ENCODE peak calls at places on chromosome 4, in eight cellular contexts. L, Q, M, K, D, X, H and U are unnamed samples. For H3K4me1, the result is how much of the 10 kb centered on the place peaks cover.

GRCh38 chr4:60805500-60806313 is 394.4 kb upstream of the ADGRL3 start:
- DNase-seq in L (no peak), Q (no peak), M (no peak), K (no peak), D (no peak), X (no peak), H (no peak), U (no peak)

GRCh38 chr4:84573738-84574720 is 8.9 kb upstream of the CDS1 start:
- DNase-seq in L (no peak), Q (no peak), M (no peak), K (no peak), D (no peak), X (no peak), H (no peak), U (no peak)

GRCh38 chr4:28744066-28744465 is 1883.4 kb downstream of the STIM2 start:
- DNase-seq in L (no peak), Q (no peak), M (no peak), K (no peak), D (no peak), X (no peak), H (no peak), U (no peak)

GRCh38 chr4:112645541-112646329 is 8.8 kb downstream of the LARP7 start:
- DNase-seq in L (no peak), Q (no peak), M (no peak), K (no peak), D (no peak), X (no peak), H (no peak), U (no peak)

GRCh38 chr4:2116687-2117400 is 57.7 kb downstream of the NAT8L start:
- DNase-seq in L (no peak), Q (no peak), M (no peak), K (no peak), D (no peak), X (no peak), H (no peak), U (no peak)

GRCh38 chr4:122010610-122011009 is 58.8 kb upstream of the TRPC3 start:
- DNase-seq in L (no peak), Q (no peak), M (no peak), K (no peak), D (no peak), X (no peak), H (no peak), U (no peak)

GRCh38 chr4:99720206-99720605 is 62.6 kb upstream of the C4orf54 start:
- DNase-seq in L (no peak), Q (no peak), M (no peak), K (no peak), D (no peak), X (no peak), H (no peak), U (no peak)

GRCh38 chr4:87209696-87210095 is 10.7 kb downstream of the KLHL8 start:
- DNase-seq in L (no peak), Q (peak), M (no peak), K (no peak), D (no peak), X (peak), H (peak), U (no peak)

GRCh38 chr4:131366724-131367123 is 1782.4 kb upstream of the PCDH10 start:
- DNase-seq in L (no peak), Q (no peak), M (no peak), K (no peak), D (no peak), X (no peak), H (no peak), U (no peak)

GRCh38 chr4:54322817-54323417 is 93.8 kb downstream of the PDGFRA start:
- DNase-seq in L (peak), Q (peak), M (no peak), K (peak), D (peak), X (peak), H (peak), U (peak)

GRCh38 chr4:71239365-71239764 is 99.5 kb upstream of the SLC4A4 start:
- DNase-seq in L (no peak), Q (no peak), M (no peak), K (no peak), D (no peak), X (no peak), H (no peak), U (no peak)

GRCh38 chr4:72900952-72901351 is 168.6 kb downstream of the COX18 start:
- DNase-seq in L (no peak), Q (no peak), M (no peak), K (no peak), D (no peak), X (no peak), H (no peak), U (no peak)

GRCh38 chr4:622071-622995 is 3.0 kb upstream of the PDE6B start:
- DNase-seq in L (no peak), Q (no peak), M (no peak), K (no peak), D (no peak), X (no peak), H (no peak), U (peak)

GRCh38 chr4:7194251-7195137 is 2.2 kb downstream of the SORCS2 start:
- DNase-seq in L (peak), Q (peak), M (no peak), K (no peak), D (peak), X (peak), H (peak), U (peak)

GRCh38 chr4:7960790-7961655 is 21.4 kb upstream of the AFAP1 start:
- DNase-seq in L (no peak), Q (no peak), M (peak), K (no peak), D (peak), X (no peak), H (no peak), U (no peak)

GRCh38 chr4:139556071-139556734 is at the start of gene SETD7:
- DNase-seq in L (peak), Q (peak), M (peak), K (peak), D (peak), X (peak), H (peak), U (peak)

GRCh38 chr4:87977521-87978278 is 2.2 kb downstream of the SPP1 start:
- DNase-seq in L (no peak), Q (no peak), M (no peak), K (no peak), D (no peak), X (no peak), H (no peak), U (no peak)

GRCh38 chr4:153152453-153153338 is 51.5 kb upstream of the TRIM2 start:
- DNase-seq in L (peak), Q (peak), M (no peak), K (peak), D (peak), X (peak), H (peak), U (no peak)

GRCh38 chr4:46937493-46937892 is 28.4 kb upstream of the COX7B2 start:
- DNase-seq in L (no peak), Q (no peak), M (no peak), K (no peak), D (no peak), X (no peak), H (no peak), U (no peak)

GRCh38 chr4:79526970-79527565 is 119.0 kb upstream of the GK2 start:
- DNase-seq in L (no peak), Q (no peak), M (no peak), K (no peak), D (no peak), X (no peak), H (no peak), U (no peak)

GRCh38 chr4:73432169-73433000 is 3.6 kb upstream of the AFP start:
- DNase-seq in L (no peak), Q (no peak), M (no peak), K (no peak), D (no peak), X (no peak), H (no peak), U (no peak)

GRCh38 chr4:56215138-56215793 is 172.0 kb downstream of the AASDH start:
- DNase-seq in L (no peak), Q (no peak), M (no peak), K (no peak), D (no peak), X (no peak), H (no peak), U (no peak)

GRCh38 chr4:106986486-106986885 is 49.6 kb downstream of the DKK2 start:
- DNase-seq in L (no peak), Q (no peak), M (no peak), K (no peak), D (no peak), X (no peak), H (no peak), U (no peak)

GRCh38 chr4:104728380-104729122 is 233.9 kb upstream of the CXXC4 start:
- DNase-seq in L (no peak), Q (no peak), M (no peak), K (no peak), D (no peak), X (no peak), H (no peak), U (peak)

GRCh38 chr4:66750273-66750672 is 795.0 kb downstream of the CENPC start:
- DNase-seq in L (no peak), Q (no peak), M (no peak), K (no peak), D (no peak), X (no peak), H (no peak), U (no peak)

GRCh38 chr4:151670843-151671242 is 90.0 kb downstream of the GATB start:
- DNase-seq in L (no peak), Q (no peak), M (no peak), K (no peak), D (no peak), X (no peak), H (no peak), U (no peak)

GRCh38 chr4:139030614-139031235 is 15.1 kb downstream of the NOCT start:
- DNase-seq in L (peak), Q (no peak), M (no peak), K (no peak), D (peak), X (no peak), H (peak), U (no peak)

GRCh38 chr4:153084939-153085630 is 119.2 kb upstream of the TRIM2 start:
- DNase-seq in L (peak), Q (peak), M (no peak), K (peak), D (peak), X (peak), H (peak), U (peak)

DNA sequence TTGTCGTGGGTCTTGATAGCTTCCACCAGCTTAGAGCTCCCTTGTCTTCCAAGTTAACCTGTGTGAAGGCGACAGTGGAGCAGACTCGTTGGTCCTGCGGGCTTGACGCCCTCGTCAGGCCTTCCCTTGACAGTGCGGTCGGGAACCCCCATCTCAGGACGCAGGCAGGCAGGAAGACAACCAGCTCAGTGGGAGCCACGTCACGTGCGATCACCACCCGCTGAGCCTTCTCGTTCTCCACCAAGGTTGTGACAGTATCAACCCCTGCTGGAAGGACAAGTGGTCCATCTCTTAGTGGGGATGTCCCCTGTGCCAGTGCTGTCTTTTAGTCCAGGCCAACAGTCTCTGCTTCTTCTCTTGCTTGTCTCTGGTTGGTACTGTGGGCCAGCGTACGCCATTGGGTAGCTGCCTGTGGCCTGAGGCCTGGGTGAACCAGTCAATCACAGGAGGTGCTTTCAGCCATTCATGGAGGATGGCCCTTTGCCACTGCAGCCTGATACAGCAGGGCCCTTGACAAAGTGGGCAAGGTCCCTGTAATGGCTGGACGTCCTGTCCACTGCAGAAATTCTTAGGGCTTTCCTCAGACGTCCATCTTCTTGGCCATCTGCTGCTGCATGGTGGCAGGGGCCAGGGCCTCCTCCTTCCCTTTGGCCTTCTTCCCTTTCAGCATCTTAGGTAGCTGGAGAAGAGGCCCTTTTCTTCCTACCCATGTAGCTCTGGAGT is 31.4 kb downstream of the RGS12 start:
- DNase-seq in L (no peak), Q (peak), M (no peak), K (no peak), D (peak), X (no peak), H (no peak), U (no peak)
- TF ChIP-seq CTCF in L (no peak), Q (no peak), M (no peak), K (no peak), D (no peak), X (no peak), H (no peak), U (no peak)

DNA sequence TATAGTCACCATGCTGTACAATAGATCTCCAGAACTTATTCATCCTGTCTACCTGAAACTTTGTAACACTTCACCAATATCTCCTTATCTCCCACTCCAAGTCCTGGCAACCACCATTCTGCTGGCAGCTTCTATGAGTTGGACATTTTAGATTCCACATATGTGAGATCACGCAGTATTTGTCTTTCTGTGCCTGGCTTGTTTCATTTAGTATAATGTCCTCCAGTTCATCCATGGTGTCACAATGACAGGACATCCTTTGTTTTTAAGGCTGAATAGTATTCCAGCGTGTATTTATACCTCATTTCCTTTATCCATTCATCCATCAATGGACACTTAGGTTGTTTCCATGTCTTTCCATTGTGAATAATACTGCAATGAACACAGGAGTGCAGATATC is 198.7 kb downstream of the QDPR start:
- DNase-seq in L (no peak), Q (no peak), M (no peak), K (no peak), D (no peak), X (no peak), H (no peak), U (no peak)
- H3K4me3 ChIP-seq in L (no peak), Q (no peak), M (no peak), K (no peak), D (no peak), X (no peak), H (no peak), U (no peak)

GRCh38 chr4:143084566-143084965 is 100.2 kb upstream of the USP38 start:
- DNase-seq in L (no peak), Q (no peak), M (no peak), K (no peak), D (no peak), X (no peak), H (no peak), U (no peak)
- H3K4me1 ChIP-seq in L (under half), Q (under half), M (under half), K (under half), D (under half), X (under half), H (under half), U (under half)

GRCh38 chr4:132646186-132646585 is 502.9 kb upstream of the PCDH10 start:
- DNase-seq in L (no peak), Q (no peak), M (no peak), K (no peak), D (no peak), X (no peak), H (no peak), U (no peak)
- TF ChIP-seq CTCF in L (no peak), Q (no peak), M (no peak), K (no peak), D (no peak), X (no peak), H (no peak), U (no peak)

GRCh38 chr4:185469539-185470154 is 1.9 kb downstream of the CCDC110 start:
- DNase-seq in L (no peak), Q (no peak), M (no peak), K (no peak), D (peak), X (no peak), H (no peak), U (peak)
- H3K4me3 ChIP-seq in L (no peak), Q (no peak), M (no peak), K (no peak), D (no peak), X (no peak), H (no peak), U (no peak)

GRCh38 chr4:4869380-4869723 is 9.9 kb downstream of the MSX1 start:
- DNase-seq in L (no peak), Q (no peak), M (no peak), K (no peak), D (no peak), X (no peak), H (no peak), U (no peak)
- H3K4me1 ChIP-seq in L (under half), Q (under half), M (under half), K (under half), D (under half), X (under half), H (under half), U (under half)